ENCODE peak calls at places on chromosome 17, in four cellular contexts. V is stimulated activated CD8-positive, alpha-beta memory T cell treated with anti-CD3 and anti-CD28 coated beads, Interleukin-7, amount 100 ng/mL, for 24 hours; F is WTC11; H is stimulated activated effector memory CD8-positive, alpha-beta T cell treated with anti-CD3 and anti-CD28 coated beads, Interleukin-12 subunit alpha, Interleukin-12 subunit beta, amount 100 ng/mL, for 72 hours. O is an unnamed sample.

GRCh38 chr17:75996665-75997590 is 3.7 kb upstream of the CDK3 start:
- DNase-seq in F (no peak), H (no peak), V (no peak), O (no peak)

GRCh38 chr17:4951486-4951885 is 567 bp downstream of the ENO3 start:
- DNase-seq in V (no peak), F (no peak), H (no peak), O (no peak)

GRCh38 chr17:7081341-7082062 is 1.5 kb upstream of the CLEC10A start:
- DNase-seq in H (peak; percentile 18), F (no peak), V (no peak), O (no peak)

GRCh38 chr17:58219789-58220183 is 731 bp upstream of the MKS1 start:
- DNase-seq in V (no peak), F (no peak), H (no peak), O (no peak)

GRCh38 chr17:79379700-79380099 is 231.2 kb downstream of the RBFOX3 start:
- DNase-seq in F (no peak), V (no peak), H (no peak), O (no peak)

GRCh38 chr17:29168079-29168758 is 12.0 kb downstream of the MYO18A start:
- DNase-seq in V (no peak), F (no peak), H (no peak), O (no peak)

GRCh38 chr17:1948517-1948825 is 76.7 kb downstream of the RTN4RL1 start:
- DNase-seq in F (no peak), V (no peak), H (no peak), O (no peak)

GRCh38 chr17:48113201-48113676 is 5.7 kb downstream of the SNX11 start:
- DNase-seq in F (no peak), V (no peak), H (no peak), O (no peak)

GRCh38 chr17:50598487-50598886 is 36.2 kb upstream of the ABCC3 start:
- DNase-seq in H (no peak), V (no peak), F (no peak), O (no peak)

GRCh38 chr17:78346605-78347250 is 13.1 kb downstream of the SOCS3 start:
- DNase-seq in H (no peak), F (no peak), V (no peak), O (no peak)

GRCh38 chr17:50922107-50922506 is 56.0 kb upstream of the TOB1 start:
- DNase-seq in H (no peak), F (no peak), V (no peak), O (no peak)

GRCh38 chr17:17062356-17062755 is 20.1 kb downstream of the MPRIP start:
- DNase-seq in H (no peak), V (no peak), F (no peak), O (no peak)

GRCh38 chr17:79042421-79043190 is 18.6 kb downstream of the C1QTNF1 start:
- DNase-seq in F (peak; percentile 90), V (peak; percentile 56), H (peak; percentile 57), O (no peak)

GRCh38 chr17:42814633-42815399 is 9.3 kb downstream of the BECN1 start:
- DNase-seq in H (no peak), V (no peak), F (no peak), O (no peak)

GRCh38 chr17:42438600-42439567 is 15.8 kb upstream of the CAVIN1 start:
- DNase-seq in H (no peak), V (no peak), F (peak; percentile 50), O (no peak)

O was measured in GM19239.